ENCODE peak calls at places on chromosomes 3 and 15, in six cellular contexts. N is H9, S is psoas muscle, G is WERI-Rb-1, P is left lung, T is glutamatergic neuron. V is an unnamed sample.

GRCh38 chr15:101148166-101148880 is 103.5 kb downstream of the CHSY1 start:
- DNase-seq in T (no peak), G (no peak), N (no peak), P (peak; percentile 52), S (no peak), V (no peak)

GRCh38 chr15:69489101-69489571 is 36.5 kb downstream of the RPLP1 start:
- DNase-seq in P (no peak), G (no peak), T (no peak), N (no peak), S (no peak), V (no peak)

GRCh38 chr3:76043746-76044145 is 258.4 kb upstream of the ZNF717 start:
- DNase-seq in G (no peak), S (no peak), N (peak; percentile 54), T (no peak), P (no peak), V (no peak)

GRCh38 chr3:94083261-94083660 is 20.4 kb downstream of the NSUN3 start:
- DNase-seq in T (no peak), S (no peak), P (no peak), N (no peak), G (no peak), V (no peak)

GRCh38 chr3:179036226-179036625 is 35.4 kb downstream of the ZMAT3 start:
- DNase-seq in P (no peak), S (no peak), T (no peak), N (no peak), G (no peak), V (no peak)

GRCh38 chr15:74200871-74201419 is 1.6 kb downstream of the STRA6 start:
- DNase-seq in S (peak; percentile 79), G (no peak), P (peak; percentile 64), N (no peak), T (no peak), V (no peak)

GRCh38 chr3:10185804-10186762 is 21.4 kb downstream of the IRAK2 start:
- DNase-seq in S (no peak), G (no peak), N (no peak), T (no peak), P (no peak), V (no peak)

GRCh38 chr3:187066228-187066995 is 72.9 kb downstream of the RPL39L start:
- DNase-seq in T (no peak), P (no peak), N (peak; percentile 85), S (no peak), G (peak; percentile 94), V (no peak)

GRCh38 chr3:37926611-37927010 is 64.0 kb upstream of the VILL start:
- DNase-seq in S (no peak), N (no peak), T (no peak), P (no peak), G (no peak), V (no peak)

GRCh38 chr3:72031581-72031980 is 246.6 kb upstream of the PROK2 start:
- DNase-seq in N (no peak), P (no peak), G (no peak), T (no peak), S (no peak), V (no peak)
- TF ChIP-seq CTCF in N (no peak), P (no peak), G (no peak), T (no peak), S (no peak), V (no peak)

GRCh38 chr15:63981596-63982320 is 64.5 kb downstream of the DAPK2 start:
- DNase-seq in P (no peak), G (no peak), T (no peak), N (no peak), S (no peak), V (no peak)

GRCh38 chr15:63982381-63982854 is 63.9 kb downstream of the DAPK2 start:
- DNase-seq in S (peak; percentile 65), N (no peak), T (no peak), P (no peak), G (no peak), V (no peak)

GRCh38 chr15:63985221-63986184 is 60.8 kb downstream of the DAPK2 start:
- DNase-seq in T (no peak), N (no peak), P (peak; percentile 87), G (no peak), S (peak; percentile 95), V (no peak)

GRCh38 chr15:63984331-63984730 is 62.0 kb downstream of the DAPK2 start:
- DNase-seq in T (no peak), S (no peak), G (no peak), P (no peak), N (no peak), V (no peak)

GRCh38 chr15:63983071-63983711 is 63.1 kb downstream of the DAPK2 start:
- DNase-seq in G (peak; percentile 84), P (no peak), S (no peak), T (peak; percentile 50), N (peak; percentile 37), V (no peak)
- TF ChIP-seq CTCF in G (peak; percentile 89), P (no peak), S (peak; percentile 11), T (no peak), N (peak; percentile 50), V (no peak)

DNA sequence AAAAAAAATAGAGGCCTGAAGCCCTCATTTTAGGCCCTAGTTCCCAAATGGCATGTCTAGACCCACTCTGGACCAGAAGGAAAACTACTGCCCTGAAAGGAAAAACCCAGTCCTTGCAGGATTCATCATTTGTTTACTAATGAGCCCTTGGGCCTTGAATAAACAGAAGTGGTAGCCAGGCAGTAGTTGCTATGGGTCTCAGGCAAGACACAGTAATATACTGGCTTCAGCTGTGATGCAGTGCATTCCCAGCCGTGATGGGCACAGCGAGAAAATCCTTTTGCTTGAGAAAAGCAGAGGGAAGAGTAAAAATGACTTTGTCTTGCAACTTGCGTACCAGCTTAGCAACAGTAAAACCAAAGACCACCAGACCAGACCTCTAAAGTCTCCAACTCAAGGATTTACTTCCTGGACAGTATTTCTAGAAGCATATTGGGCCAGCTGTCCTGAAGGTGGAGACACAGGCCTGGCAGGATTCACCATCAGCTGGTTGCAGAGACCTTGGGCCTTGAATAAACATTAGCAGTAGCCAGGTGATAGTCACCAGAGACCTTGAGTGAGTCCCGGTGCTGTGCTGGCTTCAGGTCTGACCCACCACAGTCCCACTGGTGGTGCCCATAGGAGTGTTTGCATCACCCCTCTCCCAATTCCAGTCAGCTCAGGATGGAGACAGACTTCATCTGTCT is 208.3 kb upstream of the SLITRK3 start:
- DNase-seq in N (no peak), P (no peak), G (no peak), T (no peak), S (no peak), V (no peak)
- TF ChIP-seq CTCF in N (no peak), P (no peak), G (no peak), T (no peak), S (no peak), V (no peak)

DNA sequence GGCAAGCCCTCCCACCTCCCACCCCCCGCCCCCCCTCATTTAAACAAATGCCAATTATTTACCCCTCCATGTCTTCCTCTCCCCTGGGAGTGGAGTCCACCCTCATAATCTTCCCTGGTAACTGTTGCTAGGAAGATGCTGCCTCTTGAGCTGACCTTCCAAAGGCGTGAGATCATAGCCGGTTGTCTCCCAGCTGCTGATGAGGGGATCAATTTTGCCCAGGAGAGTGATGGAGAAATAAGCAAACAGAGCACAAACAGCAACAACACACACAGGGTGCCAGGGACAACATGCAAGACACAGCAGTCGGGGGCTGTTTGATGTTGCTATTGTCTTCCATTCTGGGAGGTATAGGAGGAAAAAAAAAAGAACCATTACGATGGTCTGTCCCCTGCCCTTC is 76.7 kb upstream of the RGMA start:
- DNase-seq in P (no peak), N (no peak), T (no peak), G (no peak), S (no peak), V (no peak)
- TF ChIP-seq CTCF in P (no peak), N (no peak), T (no peak), G (no peak), S (no peak), V (no peak)

GRCh38 chr3:22729981-22730380 is 473.1 kb upstream of the UBE2E2 start:
- DNase-seq in N (no peak), G (no peak), P (no peak), T (no peak), S (no peak), V (no peak)
- TF ChIP-seq CTCF in N (peak; percentile 61), G (peak; percentile 40), P (no peak), T (peak; percentile 25), S (no peak), V (peak; percentile 51)

GRCh38 chr3:145219355-145220196 is 941.4 kb downstream of the PLOD2 start:
- DNase-seq in S (no peak), G (peak; percentile 21), T (no peak), N (no peak), P (no peak), V (no peak)
- TF ChIP-seq CTCF in S (no peak), G (no peak), T (no peak), N (no peak), P (no peak), V (no peak)

GRCh38 chr15:79676621-79677020 is 220.2 kb downstream of the MTHFS start:
- DNase-seq in G (no peak), T (no peak), N (no peak), S (no peak), P (no peak), V (no peak)

GRCh38 chr15:79674124-79674465 is 222.7 kb downstream of the MTHFS start:
- DNase-seq in S (no peak), N (no peak), P (no peak), T (no peak), G (peak; percentile 11), V (no peak)

GRCh38 chr15:79673416-79674123 is 223.2 kb downstream of the MTHFS start:
- DNase-seq in S (no peak), N (peak; percentile 49), P (no peak), T (no peak), G (peak; percentile 84), V (no peak)

GRCh38 chr15:79678032-79678701 is 218.6 kb downstream of the MTHFS start:
- DNase-seq in N (no peak), S (no peak), P (no peak), G (no peak), T (no peak), V (no peak)

DNA sequence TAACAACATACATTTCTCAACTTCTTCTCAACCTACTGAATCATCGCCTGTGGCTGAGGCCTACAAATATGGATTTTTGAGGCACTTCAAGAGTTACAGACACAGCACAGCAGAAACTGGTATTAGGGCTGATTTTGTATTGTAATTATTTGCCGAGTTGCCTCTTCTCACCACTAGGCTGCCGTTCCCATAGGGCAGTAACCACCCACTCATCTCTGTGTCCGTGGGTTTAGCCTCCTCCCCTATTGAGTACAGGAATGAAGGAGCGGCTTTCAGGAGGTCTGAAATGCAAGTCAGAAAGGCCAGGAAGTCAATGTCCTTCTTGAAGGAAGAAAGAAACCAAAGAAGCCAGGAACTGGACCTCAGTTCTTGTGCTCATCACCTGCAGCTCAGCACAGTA is 220.8 kb downstream of the MTHFS start:
- DNase-seq in S (no peak), G (no peak), N (no peak), P (no peak), T (no peak), V (no peak)
- TF ChIP-seq CTCF in S (no peak), G (no peak), N (peak; percentile 44), P (no peak), T (peak; percentile 16), V (no peak)

V was measured in progenitor cell of endocrine pancreas.